ENCODE peak calls at places on chromosomes 1 and 21, in six cellular contexts. One of them, this sample, is unnamed.

GRCh38 chr1:70779571-70779970 is 268.0 kb downstream of the PTGER3 start:
- DNase-seq in epithelial cell of esophagus: no peak
- DNase-seq in GM13977: no peak
- DNase-seq in esophagus squamous epithelium: no peak
- DNase-seq in fibroblast of the aortic adventitia: peak
- DNase-seq in CD4-positive, alpha-beta T cell: no peak
- DNase-seq in this sample: no peak

GRCh38 chr1:241639653-241640148 is 468 bp downstream of the CHML start:
- DNase-seq in CD4-positive, alpha-beta T cell: no peak
- DNase-seq in epithelial cell of esophagus: peak
- DNase-seq in GM13977: no peak
- DNase-seq in fibroblast of the aortic adventitia: peak
- DNase-seq in esophagus squamous epithelium: no peak
- DNase-seq in this sample: no peak

GRCh38 chr1:179816196-179816960 is 61.2 kb downstream of the TOR1AIP2 start:
- DNase-seq in epithelial cell of esophagus: no peak
- DNase-seq in esophagus squamous epithelium: no peak
- DNase-seq in GM13977: no peak
- DNase-seq in CD4-positive, alpha-beta T cell: no peak
- DNase-seq in fibroblast of the aortic adventitia: peak
- DNase-seq in this sample: no peak

GRCh38 chr1:56923207-56923606 is 42.6 kb downstream of the C8B start:
- DNase-seq in CD4-positive, alpha-beta T cell: no peak
- DNase-seq in esophagus squamous epithelium: no peak
- DNase-seq in GM13977: no peak
- DNase-seq in fibroblast of the aortic adventitia: no peak
- DNase-seq in epithelial cell of esophagus: no peak
- DNase-seq in this sample: no peak

GRCh38 chr1:2379733-2380404 is 11.5 kb downstream of the MORN1 start:
- DNase-seq in epithelial cell of esophagus: no peak
- DNase-seq in CD4-positive, alpha-beta T cell: no peak
- DNase-seq in fibroblast of the aortic adventitia: no peak
- DNase-seq in GM13977: no peak
- DNase-seq in esophagus squamous epithelium: no peak
- DNase-seq in this sample: no peak

GRCh38 chr1:209993061-209993830 is 55.2 kb downstream of the SYT14 start:
- DNase-seq in GM13977: no peak
- DNase-seq in esophagus squamous epithelium: no peak
- DNase-seq in epithelial cell of esophagus: no peak
- DNase-seq in CD4-positive, alpha-beta T cell: no peak
- DNase-seq in fibroblast of the aortic adventitia: no peak
- DNase-seq in this sample: no peak

GRCh38 chr1:157992813-157993178 is 649 bp upstream of the KIRREL1 start:
- DNase-seq in GM13977: no peak
- DNase-seq in fibroblast of the aortic adventitia: peak
- DNase-seq in CD4-positive, alpha-beta T cell: no peak
- DNase-seq in epithelial cell of esophagus: no peak
- DNase-seq in esophagus squamous epithelium: no peak
- DNase-seq in this sample: no peak

GRCh38 chr1:207045466-207045865 is 5.5 kb downstream of the YOD1 start:
- DNase-seq in CD4-positive, alpha-beta T cell: no peak
- DNase-seq in epithelial cell of esophagus: no peak
- DNase-seq in fibroblast of the aortic adventitia: peak
- DNase-seq in esophagus squamous epithelium: no peak
- DNase-seq in GM13977: no peak
- DNase-seq in this sample: no peak

GRCh38 chr1:179586107-179586823 is 5.4 kb upstream of the TDRD5 start:
- DNase-seq in CD4-positive, alpha-beta T cell: no peak
- DNase-seq in fibroblast of the aortic adventitia: peak
- DNase-seq in epithelial cell of esophagus: peak
- DNase-seq in GM13977: peak
- DNase-seq in esophagus squamous epithelium: no peak
- DNase-seq in this sample: no peak

GRCh38 chr21:45846373-45847160 is 135.0 kb upstream of the COL6A1 start:
- DNase-seq in CD4-positive, alpha-beta T cell: no peak
- DNase-seq in epithelial cell of esophagus: no peak
- DNase-seq in fibroblast of the aortic adventitia: peak
- DNase-seq in esophagus squamous epithelium: no peak
- DNase-seq in GM13977: no peak
- DNase-seq in this sample: no peak

GRCh38 chr1:9753121-9753531 is 70.6 kb downstream of the CLSTN1 start:
- DNase-seq in GM13977: no peak
- DNase-seq in esophagus squamous epithelium: no peak
- DNase-seq in epithelial cell of esophagus: peak
- DNase-seq in fibroblast of the aortic adventitia: peak
- DNase-seq in CD4-positive, alpha-beta T cell: no peak
- DNase-seq in this sample: no peak

GRCh38 chr1:202162418-202163280 is 2.2 kb upstream of the PTPN7 start:
- DNase-seq in CD4-positive, alpha-beta T cell: no peak
- DNase-seq in epithelial cell of esophagus: no peak
- DNase-seq in esophagus squamous epithelium: no peak
- DNase-seq in GM13977: no peak
- DNase-seq in fibroblast of the aortic adventitia: no peak
- DNase-seq in this sample: no peak

GRCh38 chr1:40708750-40709099 is 17.2 kb downstream of the NFYC start:
- DNase-seq in esophagus squamous epithelium: no peak
- DNase-seq in GM13977: peak
- DNase-seq in CD4-positive, alpha-beta T cell: no peak
- DNase-seq in epithelial cell of esophagus: peak
- DNase-seq in fibroblast of the aortic adventitia: peak
- DNase-seq in this sample: no peak

GRCh38 chr1:244496186-244496585 is 35.1 kb downstream of the CATSPERE start:
- DNase-seq in esophagus squamous epithelium: no peak
- DNase-seq in CD4-positive, alpha-beta T cell: no peak
- DNase-seq in GM13977: no peak
- DNase-seq in epithelial cell of esophagus: peak
- DNase-seq in fibroblast of the aortic adventitia: no peak
- DNase-seq in this sample: no peak

GRCh38 chr1:209349372-209350324 is 233.9 kb upstream of the CAMK1G start:
- DNase-seq in fibroblast of the aortic adventitia: no peak
- DNase-seq in epithelial cell of esophagus: no peak
- DNase-seq in GM13977: no peak
- DNase-seq in esophagus squamous epithelium: no peak
- DNase-seq in CD4-positive, alpha-beta T cell: no peak
- DNase-seq in this sample: no peak

GRCh38 chr21:16422702-16423101 is 692.9 kb downstream of the USP25 start:
- DNase-seq in epithelial cell of esophagus: no peak
- DNase-seq in GM13977: no peak
- DNase-seq in fibroblast of the aortic adventitia: peak
- DNase-seq in CD4-positive, alpha-beta T cell: no peak
- DNase-seq in esophagus squamous epithelium: no peak
- DNase-seq in this sample: no peak

GRCh38 chr1:175390081-175390481 is 197.5 kb upstream of the KIAA0040 start:
- DNase-seq in epithelial cell of esophagus: no peak
- DNase-seq in CD4-positive, alpha-beta T cell: no peak
- DNase-seq in esophagus squamous epithelium: no peak
- DNase-seq in GM13977: no peak
- DNase-seq in fibroblast of the aortic adventitia: no peak
- DNase-seq in this sample: no peak

GRCh38 chr1:201730611-201731010 is 98.3 kb upstream of the IPO9 start:
- DNase-seq in epithelial cell of esophagus: no peak
- DNase-seq in GM13977: no peak
- DNase-seq in CD4-positive, alpha-beta T cell: no peak
- DNase-seq in esophagus squamous epithelium: no peak
- DNase-seq in fibroblast of the aortic adventitia: no peak
- DNase-seq in this sample: no peak

GRCh38 chr1:92957020-92957734 is 4.1 kb downstream of the DIPK1A start:
- DNase-seq in fibroblast of the aortic adventitia: no peak
- DNase-seq in epithelial cell of esophagus: no peak
- DNase-seq in GM13977: peak
- DNase-seq in CD4-positive, alpha-beta T cell: no peak
- DNase-seq in esophagus squamous epithelium: no peak
- DNase-seq in this sample: no peak

GRCh38 chr1:112776688-112777087 is 61.6 kb upstream of the PPM1J start:
- DNase-seq in CD4-positive, alpha-beta T cell: no peak
- DNase-seq in GM13977: no peak
- DNase-seq in epithelial cell of esophagus: no peak
- DNase-seq in fibroblast of the aortic adventitia: no peak
- DNase-seq in esophagus squamous epithelium: no peak
- DNase-seq in this sample: no peak

GRCh38 chr1:112689196-112689841 is 14.9 kb downstream of the MOV10 start:
- DNase-seq in CD4-positive, alpha-beta T cell: no peak
- DNase-seq in GM13977: no peak
- DNase-seq in esophagus squamous epithelium: no peak
- DNase-seq in fibroblast of the aortic adventitia: no peak
- DNase-seq in epithelial cell of esophagus: no peak
- DNase-seq in this sample: no peak

GRCh38 chr1:226722240-226722900 is 16.7 kb downstream of the ITPKB start:
- DNase-seq in CD4-positive, alpha-beta T cell: no peak
- DNase-seq in fibroblast of the aortic adventitia: no peak
- DNase-seq in epithelial cell of esophagus: no peak
- DNase-seq in esophagus squamous epithelium: no peak
- DNase-seq in GM13977: no peak
- DNase-seq in this sample: no peak

GRCh38 chr21:30829659-30830058 is at the start of gene KRTAP7-1:
- DNase-seq in esophagus squamous epithelium: no peak
- DNase-seq in GM13977: no peak
- DNase-seq in fibroblast of the aortic adventitia: no peak
- DNase-seq in CD4-positive, alpha-beta T cell: no peak
- DNase-seq in epithelial cell of esophagus: no peak
- DNase-seq in this sample: no peak

GRCh38 chr21:30831194-30831765 is 1.7 kb upstream of the KRTAP7-1 start:
- DNase-seq in CD4-positive, alpha-beta T cell: no peak
- DNase-seq in fibroblast of the aortic adventitia: no peak
- DNase-seq in esophagus squamous epithelium: no peak
- DNase-seq in GM13977: peak
- DNase-seq in epithelial cell of esophagus: peak
- DNase-seq in this sample: no peak
- TF ChIP-seq CTCF in CD4-positive, alpha-beta T cell: peak
- TF ChIP-seq CTCF in fibroblast of the aortic adventitia: peak
- TF ChIP-seq CTCF in esophagus squamous epithelium: peak
- TF ChIP-seq CTCF in GM13977: peak
- TF ChIP-seq CTCF in epithelial cell of esophagus: peak
- TF ChIP-seq CTCF in this sample: peak

GRCh38 chr1:100544791-100545190 is 6.9 kb downstream of the GPR88 start:
- DNase-seq in CD4-positive, alpha-beta T cell: no peak
- DNase-seq in epithelial cell of esophagus: no peak
- DNase-seq in fibroblast of the aortic adventitia: no peak
- DNase-seq in esophagus squamous epithelium: no peak
- DNase-seq in GM13977: no peak
- DNase-seq in this sample: no peak

GRCh38 chr1:100545855-100546254 is 7.9 kb downstream of the GPR88 start:
- DNase-seq in fibroblast of the aortic adventitia: no peak
- DNase-seq in GM13977: no peak
- DNase-seq in esophagus squamous epithelium: no peak
- DNase-seq in CD4-positive, alpha-beta T cell: no peak
- DNase-seq in epithelial cell of esophagus: no peak
- DNase-seq in this sample: no peak

GRCh38 chr1:100539836-100540536 is 2.0 kb downstream of the GPR88 start:
- DNase-seq in CD4-positive, alpha-beta T cell: no peak
- DNase-seq in esophagus squamous epithelium: no peak
- DNase-seq in GM13977: no peak
- DNase-seq in epithelial cell of esophagus: peak
- DNase-seq in fibroblast of the aortic adventitia: peak
- DNase-seq in this sample: no peak

GRCh38 chr1:100542264-100542663 is 4.3 kb downstream of the GPR88 start:
- DNase-seq in epithelial cell of esophagus: no peak
- DNase-seq in esophagus squamous epithelium: no peak
- DNase-seq in CD4-positive, alpha-beta T cell: no peak
- DNase-seq in fibroblast of the aortic adventitia: no peak
- DNase-seq in GM13977: no peak
- DNase-seq in this sample: no peak

GRCh38 chr1:100543640-100544039 is 5.7 kb downstream of the GPR88 start:
- DNase-seq in GM13977: peak
- DNase-seq in CD4-positive, alpha-beta T cell: no peak
- DNase-seq in epithelial cell of esophagus: peak
- DNase-seq in fibroblast of the aortic adventitia: no peak
- DNase-seq in esophagus squamous epithelium: no peak
- DNase-seq in this sample: no peak
- TF ChIP-seq CTCF in GM13977: peak
- TF ChIP-seq CTCF in CD4-positive, alpha-beta T cell: peak
- TF ChIP-seq CTCF in epithelial cell of esophagus: peak
- TF ChIP-seq CTCF in fibroblast of the aortic adventitia: peak
- TF ChIP-seq CTCF in esophagus squamous epithelium: no peak
- TF ChIP-seq CTCF in this sample: no peak

GRCh38 chr1:236507022-236507700 is 16.6 kb upstream of the LGALS8 start:
- DNase-seq in esophagus squamous epithelium: no peak
- DNase-seq in GM13977: no peak
- DNase-seq in fibroblast of the aortic adventitia: peak
- DNase-seq in epithelial cell of esophagus: no peak
- DNase-seq in CD4-positive, alpha-beta T cell: no peak
- DNase-seq in this sample: no peak

GRCh38 chr1:236497908-236498307 is 25.9 kb upstream of the LGALS8 start:
- DNase-seq in esophagus squamous epithelium: no peak
- DNase-seq in CD4-positive, alpha-beta T cell: no peak
- DNase-seq in fibroblast of the aortic adventitia: no peak
- DNase-seq in GM13977: no peak
- DNase-seq in epithelial cell of esophagus: no peak
- DNase-seq in this sample: no peak

GRCh38 chr1:236502579-236502971 is 21.2 kb upstream of the LGALS8 start:
- DNase-seq in epithelial cell of esophagus: peak
- DNase-seq in esophagus squamous epithelium: no peak
- DNase-seq in fibroblast of the aortic adventitia: no peak
- DNase-seq in CD4-positive, alpha-beta T cell: no peak
- DNase-seq in GM13977: no peak
- DNase-seq in this sample: no peak

GRCh38 chr1:236501093-236501492 is 22.7 kb upstream of the LGALS8 start:
- DNase-seq in fibroblast of the aortic adventitia: no peak
- DNase-seq in CD4-positive, alpha-beta T cell: no peak
- DNase-seq in esophagus squamous epithelium: no peak
- DNase-seq in epithelial cell of esophagus: no peak
- DNase-seq in GM13977: no peak
- DNase-seq in this sample: no peak

GRCh38 chr1:236502972-236503639 is 20.7 kb upstream of the LGALS8 start:
- DNase-seq in epithelial cell of esophagus: peak
- DNase-seq in CD4-positive, alpha-beta T cell: no peak
- DNase-seq in GM13977: no peak
- DNase-seq in esophagus squamous epithelium: no peak
- DNase-seq in fibroblast of the aortic adventitia: peak
- DNase-seq in this sample: peak
- TF ChIP-seq CTCF in epithelial cell of esophagus: no peak
- TF ChIP-seq CTCF in CD4-positive, alpha-beta T cell: no peak
- TF ChIP-seq CTCF in GM13977: no peak
- TF ChIP-seq CTCF in esophagus squamous epithelium: no peak
- TF ChIP-seq CTCF in fibroblast of the aortic adventitia: no peak
- TF ChIP-seq CTCF in this sample: no peak

GRCh38 chr21:38597436-38597835 is 99.2 kb upstream of the ERG start:
- DNase-seq in epithelial cell of esophagus: peak
- DNase-seq in CD4-positive, alpha-beta T cell: no peak
- DNase-seq in fibroblast of the aortic adventitia: no peak
- DNase-seq in GM13977: no peak
- DNase-seq in esophagus squamous epithelium: no peak
- DNase-seq in this sample: no peak
- TF ChIP-seq CTCF in epithelial cell of esophagus: no peak
- TF ChIP-seq CTCF in CD4-positive, alpha-beta T cell: no peak
- TF ChIP-seq CTCF in fibroblast of the aortic adventitia: no peak
- TF ChIP-seq CTCF in GM13977: no peak
- TF ChIP-seq CTCF in esophagus squamous epithelium: no peak
- TF ChIP-seq CTCF in this sample: no peak

DNA sequence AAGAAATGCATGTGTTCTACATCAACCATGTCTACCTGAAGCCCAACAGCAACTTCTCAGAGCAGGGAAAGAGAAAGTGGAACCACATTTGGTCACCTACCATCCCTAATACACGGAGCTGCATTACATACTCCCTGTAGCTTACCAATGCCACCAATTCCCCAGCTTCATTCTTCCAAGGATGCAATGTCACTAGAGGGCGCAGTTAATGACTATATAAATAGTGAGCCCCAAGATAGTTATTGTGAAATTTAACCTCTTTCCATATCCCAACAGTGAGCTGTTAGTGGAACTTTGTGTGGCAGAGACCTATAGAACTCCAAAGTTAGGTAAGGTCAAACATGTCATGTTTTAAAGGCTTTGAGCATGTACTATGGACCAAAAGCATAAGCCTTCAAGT is 618.3 kb downstream of the SMYD3 start:
- DNase-seq in fibroblast of the aortic adventitia: peak
- DNase-seq in epithelial cell of esophagus: peak
- DNase-seq in esophagus squamous epithelium: no peak
- DNase-seq in GM13977: no peak
- DNase-seq in CD4-positive, alpha-beta T cell: no peak
- DNase-seq in this sample: no peak
- TF ChIP-seq CTCF in fibroblast of the aortic adventitia: peak
- TF ChIP-seq CTCF in epithelial cell of esophagus: peak
- TF ChIP-seq CTCF in esophagus squamous epithelium: no peak
- TF ChIP-seq CTCF in GM13977: peak
- TF ChIP-seq CTCF in CD4-positive, alpha-beta T cell: peak
- TF ChIP-seq CTCF in this sample: no peak